ENCODE peak calls at places on chromosomes 4 and X, in nine cellular contexts. One of them, this sample, is unnamed.

GRCh38 chrX:139560221-139560620 is 29.7 kb downstream of the F9 start:
- DNase-seq in activated B cell treated with CpG ODN at 0.5 μM for 24 hours: no peak
- DNase-seq in neural crest cell: no peak
- DNase-seq in HFF-Myc: no peak
- DNase-seq in fibroblast of lung: peak
- DNase-seq in GM12864: no peak
- DNase-seq in nephron progenitor cell: no peak
- DNase-seq in OCI-LY7: no peak
- DNase-seq in AG04450: no peak
- DNase-seq in this sample: no peak

GRCh38 chr4:8739820-8740665 is 131.6 kb downstream of the HMX1 start:
- DNase-seq in activated B cell treated with CpG ODN at 0.5 μM for 24 hours: no peak
- DNase-seq in neural crest cell: no peak
- DNase-seq in HFF-Myc: no peak
- DNase-seq in fibroblast of lung: no peak
- DNase-seq in GM12864: no peak
- DNase-seq in nephron progenitor cell: no peak
- DNase-seq in OCI-LY7: no peak
- DNase-seq in AG04450: no peak
- DNase-seq in this sample: no peak

GRCh38 chrX:13747836-13748235 is 13.3 kb downstream of the OFD1 start:
- DNase-seq in activated B cell treated with CpG ODN at 0.5 μM for 24 hours: no peak
- DNase-seq in neural crest cell: no peak
- DNase-seq in HFF-Myc: peak
- DNase-seq in fibroblast of lung: peak
- DNase-seq in GM12864: no peak
- DNase-seq in nephron progenitor cell: no peak
- DNase-seq in OCI-LY7: peak
- DNase-seq in AG04450: peak
- DNase-seq in this sample: no peak

GRCh38 chr4:184267673-184268573 is 50.2 kb upstream of the ENPP6 start:
- DNase-seq in activated B cell treated with CpG ODN at 0.5 μM for 24 hours: peak
- DNase-seq in neural crest cell: no peak
- DNase-seq in HFF-Myc: peak
- DNase-seq in fibroblast of lung: peak
- DNase-seq in GM12864: peak
- DNase-seq in nephron progenitor cell: no peak
- DNase-seq in OCI-LY7: peak
- DNase-seq in AG04450: peak
- DNase-seq in this sample: peak

GRCh38 chrX:1492421-1493012 is 39.8 kb upstream of the ASMTL start:
- DNase-seq in activated B cell treated with CpG ODN at 0.5 μM for 24 hours: no peak
- DNase-seq in neural crest cell: no peak
- DNase-seq in HFF-Myc: no peak
- DNase-seq in fibroblast of lung: no peak
- DNase-seq in GM12864: no peak
- DNase-seq in nephron progenitor cell: no peak
- DNase-seq in OCI-LY7: peak
- DNase-seq in AG04450: no peak
- DNase-seq in this sample: no peak

GRCh38 chr4:99323761-99324160 is 2.6 kb upstream of the ADH1B start:
- DNase-seq in activated B cell treated with CpG ODN at 0.5 μM for 24 hours: no peak
- DNase-seq in neural crest cell: no peak
- DNase-seq in HFF-Myc: no peak
- DNase-seq in fibroblast of lung: no peak
- DNase-seq in GM12864: no peak
- DNase-seq in nephron progenitor cell: no peak
- DNase-seq in OCI-LY7: no peak
- DNase-seq in AG04450: peak
- DNase-seq in this sample: no peak

GRCh38 chrX:132490086-132490419 is 1.2 kb upstream of the MBNL3 start:
- DNase-seq in activated B cell treated with CpG ODN at 0.5 μM for 24 hours: no peak
- DNase-seq in neural crest cell: no peak
- DNase-seq in HFF-Myc: no peak
- DNase-seq in fibroblast of lung: no peak
- DNase-seq in GM12864: no peak
- DNase-seq in nephron progenitor cell: no peak
- DNase-seq in OCI-LY7: no peak
- DNase-seq in AG04450: no peak
- DNase-seq in this sample: no peak

GRCh38 chr4:73836373-73837269 is at the start of gene CXCL6:
- DNase-seq in activated B cell treated with CpG ODN at 0.5 μM for 24 hours: no peak
- DNase-seq in neural crest cell: peak
- DNase-seq in HFF-Myc: no peak
- DNase-seq in fibroblast of lung: peak
- DNase-seq in GM12864: no peak
- DNase-seq in nephron progenitor cell: peak
- DNase-seq in OCI-LY7: no peak
- DNase-seq in AG04450: no peak
- DNase-seq in this sample: no peak

GRCh38 chrX:25998687-25999086 is 139.5 kb upstream of the MAGEB18 start:
- DNase-seq in activated B cell treated with CpG ODN at 0.5 μM for 24 hours: no peak
- DNase-seq in neural crest cell: no peak
- DNase-seq in HFF-Myc: no peak
- DNase-seq in fibroblast of lung: no peak
- DNase-seq in GM12864: no peak
- DNase-seq in nephron progenitor cell: no peak
- DNase-seq in OCI-LY7: no peak
- DNase-seq in AG04450: no peak
- DNase-seq in this sample: no peak

GRCh38 chrX:129908636-129909035 is 2.7 kb downstream of the UTP14A start:
- DNase-seq in activated B cell treated with CpG ODN at 0.5 μM for 24 hours: no peak
- DNase-seq in neural crest cell: no peak
- DNase-seq in HFF-Myc: no peak
- DNase-seq in fibroblast of lung: peak
- DNase-seq in GM12864: no peak
- DNase-seq in nephron progenitor cell: no peak
- DNase-seq in OCI-LY7: no peak
- DNase-seq in AG04450: no peak
- DNase-seq in this sample: peak

DNA sequence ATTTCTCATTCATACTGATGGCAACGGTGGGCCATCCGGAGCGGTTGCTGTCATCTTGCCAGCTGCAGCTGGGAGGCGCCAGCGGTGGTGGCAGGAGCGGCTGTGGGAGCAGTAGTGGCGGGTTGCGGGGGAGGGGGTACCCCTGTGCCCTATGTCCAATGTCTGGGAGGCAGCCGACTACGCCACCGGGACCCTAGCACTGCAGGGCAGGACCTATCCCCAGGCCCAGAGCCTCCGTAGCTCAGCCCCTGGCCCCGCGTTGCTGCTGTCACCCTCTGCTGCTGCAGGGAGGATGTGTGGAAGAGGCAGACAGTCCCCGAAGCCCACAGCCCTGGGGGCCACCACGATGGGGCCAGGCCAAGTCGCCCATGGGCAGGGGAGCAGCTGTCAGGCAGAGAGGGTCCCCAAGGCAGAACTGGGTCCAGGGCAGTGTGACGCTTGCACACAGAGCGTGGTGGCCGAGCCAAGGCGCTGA is 10.0 kb upstream of the SPP1 start:
- DNase-seq in activated B cell treated with CpG ODN at 0.5 μM for 24 hours: no peak
- DNase-seq in neural crest cell: no peak
- DNase-seq in HFF-Myc: no peak
- DNase-seq in fibroblast of lung: no peak
- DNase-seq in GM12864: no peak
- DNase-seq in nephron progenitor cell: no peak
- DNase-seq in OCI-LY7: no peak
- DNase-seq in AG04450: no peak
- DNase-seq in this sample: no peak
- TF ChIP-seq CTCF in activated B cell treated with CpG ODN at 0.5 μM for 24 hours: no peak
- TF ChIP-seq CTCF in neural crest cell: no peak
- TF ChIP-seq CTCF in HFF-Myc: no peak
- TF ChIP-seq CTCF in fibroblast of lung: no peak
- TF ChIP-seq CTCF in GM12864: no peak
- TF ChIP-seq CTCF in nephron progenitor cell: no peak
- TF ChIP-seq CTCF in OCI-LY7: peak
- TF ChIP-seq CTCF in AG04450: no peak
- TF ChIP-seq CTCF in this sample: no peak

DNA sequence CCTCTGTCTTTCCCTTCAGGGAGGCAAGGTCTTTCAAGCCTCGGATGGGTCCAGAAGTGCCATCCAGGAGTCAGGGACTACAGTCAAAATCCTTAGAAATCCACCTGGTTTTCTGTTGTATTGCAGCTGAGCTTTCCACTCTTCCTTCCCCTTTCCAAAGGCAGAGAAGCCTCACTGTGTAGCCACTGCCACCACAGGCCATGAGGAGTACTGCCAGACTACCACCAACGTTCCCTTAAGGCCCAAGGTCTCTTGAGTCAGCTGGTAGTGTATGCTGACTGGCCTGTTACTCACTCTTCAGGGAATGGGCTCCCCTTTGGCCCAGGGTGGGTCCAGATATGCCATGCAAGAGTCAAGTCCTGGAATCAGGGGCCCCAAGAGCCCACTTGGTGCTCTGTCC is 1454.1 kb downstream of the PCDH19 start:
- DNase-seq in activated B cell treated with CpG ODN at 0.5 μM for 24 hours: no peak
- DNase-seq in neural crest cell: no peak
- DNase-seq in HFF-Myc: no peak
- DNase-seq in fibroblast of lung: no peak
- DNase-seq in GM12864: no peak
- DNase-seq in nephron progenitor cell: no peak
- DNase-seq in OCI-LY7: no peak
- DNase-seq in AG04450: no peak
- DNase-seq in this sample: no peak
- TF ChIP-seq CTCF in activated B cell treated with CpG ODN at 0.5 μM for 24 hours: no peak
- TF ChIP-seq CTCF in neural crest cell: peak
- TF ChIP-seq CTCF in HFF-Myc: no peak
- TF ChIP-seq CTCF in fibroblast of lung: no peak
- TF ChIP-seq CTCF in GM12864: no peak
- TF ChIP-seq CTCF in nephron progenitor cell: no peak
- TF ChIP-seq CTCF in OCI-LY7: no peak
- TF ChIP-seq CTCF in AG04450: no peak
- TF ChIP-seq CTCF in this sample: no peak

GRCh38 chr4:2125023-2125422 is 65.9 kb downstream of the NAT8L start:
- DNase-seq in activated B cell treated with CpG ODN at 0.5 μM for 24 hours: no peak
- DNase-seq in neural crest cell: no peak
- DNase-seq in HFF-Myc: no peak
- DNase-seq in fibroblast of lung: no peak
- DNase-seq in GM12864: no peak
- DNase-seq in nephron progenitor cell: no peak
- DNase-seq in OCI-LY7: no peak
- DNase-seq in AG04450: no peak
- DNase-seq in this sample: no peak
- TF ChIP-seq CTCF in activated B cell treated with CpG ODN at 0.5 μM for 24 hours: no peak
- TF ChIP-seq CTCF in neural crest cell: no peak
- TF ChIP-seq CTCF in HFF-Myc: no peak
- TF ChIP-seq CTCF in fibroblast of lung: no peak
- TF ChIP-seq CTCF in GM12864: no peak
- TF ChIP-seq CTCF in nephron progenitor cell: no peak
- TF ChIP-seq CTCF in OCI-LY7: no peak
- TF ChIP-seq CTCF in AG04450: no peak
- TF ChIP-seq CTCF in this sample: no peak

GRCh38 chr4:6137747-6138135 is 62.6 kb downstream of the JAKMIP1 start:
- DNase-seq in activated B cell treated with CpG ODN at 0.5 μM for 24 hours: no peak
- DNase-seq in neural crest cell: no peak
- DNase-seq in HFF-Myc: no peak
- DNase-seq in fibroblast of lung: no peak
- DNase-seq in GM12864: no peak
- DNase-seq in nephron progenitor cell: no peak
- DNase-seq in OCI-LY7: no peak
- DNase-seq in AG04450: no peak
- DNase-seq in this sample: no peak

GRCh38 chr4:6137027-6137746 is 63.2 kb downstream of the JAKMIP1 start:
- DNase-seq in activated B cell treated with CpG ODN at 0.5 μM for 24 hours: no peak
- DNase-seq in neural crest cell: no peak
- DNase-seq in HFF-Myc: no peak
- DNase-seq in fibroblast of lung: no peak
- DNase-seq in GM12864: no peak
- DNase-seq in nephron progenitor cell: no peak
- DNase-seq in OCI-LY7: no peak
- DNase-seq in AG04450: no peak
- DNase-seq in this sample: no peak

DNA sequence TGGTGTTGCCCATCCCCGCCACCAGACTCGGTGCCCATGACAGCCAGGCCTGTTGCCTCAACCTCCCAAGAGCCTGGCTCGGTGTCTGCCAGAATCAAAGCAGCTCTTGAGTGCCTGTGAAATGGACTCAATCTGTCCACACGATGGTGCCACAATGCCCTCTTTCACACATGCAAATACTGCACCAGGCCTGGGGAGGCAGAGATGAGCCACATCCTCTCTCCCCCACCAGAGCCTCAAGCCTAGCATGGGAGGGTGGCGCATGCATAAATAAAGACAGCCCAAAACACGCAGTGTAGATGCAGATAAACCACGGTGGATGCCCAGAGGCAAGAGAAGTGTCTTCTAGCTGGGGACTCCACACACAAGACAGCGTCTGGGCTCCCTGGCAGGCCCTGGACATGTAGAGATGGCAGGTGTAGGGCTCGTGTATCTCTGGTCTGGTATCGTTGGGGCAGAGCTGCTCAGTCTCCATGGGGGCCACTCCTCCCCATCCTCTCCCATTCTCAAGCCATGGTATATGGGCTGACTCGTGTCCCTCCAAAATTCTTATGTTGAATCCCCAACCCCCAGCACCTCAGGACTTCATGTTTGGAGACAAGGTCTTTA is 65.6 kb downstream of the JAKMIP1 start:
- DNase-seq in activated B cell treated with CpG ODN at 0.5 μM for 24 hours: no peak
- DNase-seq in neural crest cell: no peak
- DNase-seq in HFF-Myc: no peak
- DNase-seq in fibroblast of lung: no peak
- DNase-seq in GM12864: peak
- DNase-seq in nephron progenitor cell: no peak
- DNase-seq in OCI-LY7: peak
- DNase-seq in AG04450: no peak
- DNase-seq in this sample: no peak
- TF ChIP-seq CTCF in activated B cell treated with CpG ODN at 0.5 μM for 24 hours: no peak
- TF ChIP-seq CTCF in neural crest cell: no peak
- TF ChIP-seq CTCF in HFF-Myc: no peak
- TF ChIP-seq CTCF in fibroblast of lung: no peak
- TF ChIP-seq CTCF in GM12864: peak
- TF ChIP-seq CTCF in nephron progenitor cell: no peak
- TF ChIP-seq CTCF in OCI-LY7: peak
- TF ChIP-seq CTCF in AG04450: no peak
- TF ChIP-seq CTCF in this sample: no peak

DNA sequence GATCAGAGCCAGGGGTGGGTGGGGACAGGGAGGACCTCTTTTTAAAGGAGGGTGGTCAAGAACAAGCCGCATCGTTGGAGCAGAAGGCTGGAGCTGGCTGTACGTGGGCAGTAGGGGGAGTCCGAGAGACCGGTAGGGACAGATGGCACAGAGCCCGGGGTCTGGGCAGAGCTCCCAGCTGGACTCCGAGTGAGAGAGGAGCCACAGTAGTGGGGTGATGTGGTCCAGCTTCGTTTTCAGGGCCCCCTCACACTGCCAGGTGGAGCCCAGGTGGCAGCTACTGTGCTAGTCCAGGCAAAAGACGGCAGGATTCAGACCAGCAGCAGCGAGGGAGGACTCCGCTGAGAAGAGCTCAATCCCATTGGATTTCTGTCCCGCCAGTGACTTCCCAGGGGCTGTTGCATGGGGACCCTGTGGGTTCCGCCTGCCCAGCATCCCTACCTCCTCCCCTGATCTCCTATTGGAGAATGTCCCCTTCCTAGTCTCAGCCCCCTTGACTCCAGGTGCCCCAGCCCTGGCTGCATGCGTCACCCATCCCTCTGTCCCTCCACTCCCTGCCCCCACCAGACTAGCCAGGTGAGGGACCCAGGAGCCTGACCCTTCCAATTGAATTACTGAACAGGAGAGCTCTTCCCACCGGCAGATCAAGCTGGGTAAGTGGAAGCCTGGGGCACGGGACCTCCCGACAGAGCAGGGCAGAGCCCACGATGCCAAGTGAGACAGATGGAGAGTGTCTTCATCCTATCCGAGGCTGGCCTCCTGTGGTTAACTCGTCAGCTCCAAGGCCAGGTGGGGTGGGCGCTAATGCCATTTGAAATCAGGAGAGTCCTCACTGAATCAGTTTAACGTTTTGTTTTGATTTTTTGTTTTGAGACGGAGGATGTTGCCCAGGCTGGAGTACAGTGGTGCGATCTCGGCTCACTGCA is 2.9 kb downstream of the ARHGAP4 start:
- DNase-seq in activated B cell treated with CpG ODN at 0.5 μM for 24 hours: no peak
- DNase-seq in neural crest cell: no peak
- DNase-seq in HFF-Myc: no peak
- DNase-seq in fibroblast of lung: peak
- DNase-seq in GM12864: no peak
- DNase-seq in nephron progenitor cell: no peak
- DNase-seq in OCI-LY7: no peak
- DNase-seq in AG04450: peak
- DNase-seq in this sample: no peak
- TF ChIP-seq CTCF in activated B cell treated with CpG ODN at 0.5 μM for 24 hours: no peak
- TF ChIP-seq CTCF in neural crest cell: peak
- TF ChIP-seq CTCF in HFF-Myc: peak
- TF ChIP-seq CTCF in fibroblast of lung: peak
- TF ChIP-seq CTCF in GM12864: no peak
- TF ChIP-seq CTCF in nephron progenitor cell: no peak
- TF ChIP-seq CTCF in OCI-LY7: peak
- TF ChIP-seq CTCF in AG04450: peak
- TF ChIP-seq CTCF in this sample: peak

This sample was measured in RWPE1.